ENCODE peak calls at places on chromosome 1, in seven cellular contexts. Y is NB4, U is MCF 10A, S is dorsolateral prefrontal cortex, G is fibroblast of lung, K is neural crest cell, O is fibroblast of villous mesenchyme. X is an unnamed sample.

GRCh38 chr1:67713071-67713806 is 28.2 kb downstream of the GADD45A start:
- DNase-seq in G (peak), S (no peak), O (peak), Y (peak), U (peak), K (no peak), X (peak)

GRCh38 chr1:59184506-59184905 is 112.4 kb upstream of the FGGY start:
- DNase-seq in O (no peak), Y (no peak), U (no peak), G (no peak), K (no peak), S (no peak), X (no peak)

GRCh38 chr1:54838565-54839180 is 37.5 kb upstream of the TTC22 start:
- DNase-seq in U (no peak), S (no peak), O (no peak), K (no peak), Y (no peak), G (no peak), X (no peak)

GRCh38 chr1:111399792-111400610 is 27.5 kb downstream of the OVGP1 start:
- DNase-seq in K (peak), O (peak), S (no peak), Y (peak), G (peak), U (peak), X (peak)

GRCh38 chr1:53619811-53620619 is 118.9 kb downstream of the GLIS1 start:
- DNase-seq in U (no peak), O (peak), Y (no peak), G (peak), S (peak), K (no peak), X (peak)

GRCh38 chr1:56377407-56377806 is 202.0 kb downstream of the PLPP3 start:
- DNase-seq in K (no peak), G (no peak), Y (no peak), U (no peak), O (no peak), S (no peak), X (no peak)

GRCh38 chr1:229557913-229558414 is 543 bp downstream of the ABCB10 start:
- DNase-seq in S (no peak), G (peak), O (peak), K (peak), Y (peak), U (peak), X (peak)

GRCh38 chr1:245418029-245418428 is 263.2 kb downstream of the KIF26B start:
- DNase-seq in O (no peak), U (no peak), G (no peak), K (no peak), Y (no peak), S (no peak), X (no peak)

GRCh38 chr1:36203554-36204346 is 20.5 kb upstream of the THRAP3 start:
- DNase-seq in S (peak), K (no peak), U (peak), Y (peak), G (peak), O (peak), X (peak)

GRCh38 chr1:183070923-183071618 is 47.9 kb downstream of the LAMC1 start:
- DNase-seq in G (peak), Y (peak), S (no peak), K (no peak), U (peak), O (peak), X (peak)

GRCh38 chr1:969260-969855 is 3.1 kb downstream of the PLEKHN1 start:
- DNase-seq in U (no peak), Y (no peak), S (no peak), O (no peak), K (no peak), G (no peak), X (no peak)

GRCh38 chr1:24355466-24355865 is 36.3 kb downstream of the GRHL3 start:
- DNase-seq in S (no peak), O (no peak), Y (no peak), U (no peak), K (no peak), G (no peak), X (no peak)

GRCh38 chr1:42306977-42307376 is 28.1 kb downstream of the FOXJ3 start:
- DNase-seq in Y (no peak), G (no peak), O (no peak), U (no peak), S (no peak), K (no peak), X (no peak)

GRCh38 chr1:161244888-161245287 is 6.9 kb upstream of the NR1I3 start:
- DNase-seq in G (no peak), S (no peak), K (no peak), U (peak), Y (no peak), O (no peak), X (no peak)

GRCh38 chr1:198937231-198938031 is 298.6 kb downstream of the PTPRC start:
- DNase-seq in S (peak), K (peak), Y (peak), U (peak), O (peak), G (peak), X (peak)

GRCh38 chr1:204885288-204885711 is 14.6 kb downstream of the NFASC start:
- DNase-seq in U (peak), G (no peak), K (no peak), S (peak), Y (no peak), O (no peak), X (peak)

GRCh38 chr1:112579801-112580510 is 39.0 kb downstream of the ST7L start:
- DNase-seq in U (no peak), S (no peak), K (no peak), G (peak), O (peak), Y (no peak), X (no peak)

GRCh38 chr1:110339427-110340206 is 440 bp downstream of the RBM15 start:
- DNase-seq in S (no peak), O (peak), K (no peak), Y (peak), U (peak), G (peak), X (peak)

GRCh38 chr1:151935154-151935553 is 25.8 kb upstream of the THEM4 start:
- DNase-seq in U (no peak), S (no peak), O (peak), Y (no peak), K (no peak), G (no peak), X (peak)

GRCh38 chr1:47416319-47417128 is 439 bp downstream of the FOXE3 start:
- DNase-seq in O (no peak), K (no peak), U (no peak), Y (no peak), S (no peak), G (no peak), X (no peak)

GRCh38 chr1:207892764-207893163 is 18.2 kb downstream of the CD34 start:
- DNase-seq in Y (no peak), S (no peak), U (no peak), G (no peak), O (no peak), K (no peak), X (peak)

GRCh38 chr1:52054496-52055065 is 410 bp downstream of the TXNDC12 start:
- DNase-seq in G (no peak), K (no peak), Y (peak), S (no peak), O (no peak), U (no peak), X (no peak)

GRCh38 chr1:195325181-195325580 is 1283.1 kb downstream of the KCNT2 start:
- DNase-seq in Y (no peak), S (peak), K (no peak), G (no peak), O (no peak), U (no peak), X (no peak)

GRCh38 chr1:225593414-225593813 is 59.5 kb downstream of the ENAH start:
- DNase-seq in G (no peak), S (no peak), U (no peak), K (no peak), O (no peak), Y (no peak), X (no peak)

GRCh38 chr1:6955357-6956154 is 170.3 kb downstream of the CAMTA1 start:
- DNase-seq in Y (no peak), U (no peak), G (no peak), K (no peak), S (no peak), O (no peak), X (no peak)

GRCh38 chr1:207064546-207064945 is 11.5 kb downstream of the PFKFB2 start:
- DNase-seq in Y (no peak), K (no peak), G (no peak), U (no peak), S (no peak), O (no peak), X (no peak)

GRCh38 chr1:199929556-199929955 is 98.0 kb upstream of the NR5A2 start:
- DNase-seq in U (no peak), K (no peak), G (no peak), S (no peak), O (no peak), Y (no peak), X (no peak)

GRCh38 chr1:114340906-114341698 is 169.9 kb downstream of the TRIM33 start:
- DNase-seq in K (no peak), G (no peak), O (no peak), S (no peak), U (no peak), Y (no peak), X (no peak)

GRCh38 chr1:178091986-178092745 is 1.7 kb upstream of the RASAL2 start:
- DNase-seq in S (no peak), U (no peak), G (no peak), K (no peak), Y (no peak), O (peak), X (peak)

GRCh38 chr1:55138740-55139283 is 76.4 kb downstream of the USP24 start:
- DNase-seq in S (no peak), U (no peak), K (no peak), Y (no peak), O (no peak), G (no peak), X (no peak)

GRCh38 chr1:240352769-240353168 is 259.2 kb downstream of the GREM2 start:
- DNase-seq in S (no peak), Y (peak), U (peak), K (no peak), G (no peak), O (peak), X (peak)

GRCh38 chr1:3710251-3710650 is 42.0 kb upstream of the CCDC27 start:
- DNase-seq in U (no peak), G (no peak), S (no peak), K (no peak), O (no peak), Y (no peak), X (no peak)

GRCh38 chr1:201309420-201309819 is 26.1 kb downstream of the PKP1 start:
- DNase-seq in O (peak), S (peak), Y (peak), K (peak), G (no peak), U (peak), X (peak)
- TF ChIP-seq CTCF in O (no peak), S (no peak), Y (peak), K (no peak), G (no peak), U (peak), X (no peak)

GRCh38 chr1:236753554-236753953 is 41.5 kb upstream of the MTR start:
- DNase-seq in O (peak), S (no peak), K (no peak), G (peak), Y (peak), U (peak), X (peak)
- TF ChIP-seq CTCF in O (peak), S (peak), K (peak), G (peak), Y (peak), U (peak), X (no peak)

DNA sequence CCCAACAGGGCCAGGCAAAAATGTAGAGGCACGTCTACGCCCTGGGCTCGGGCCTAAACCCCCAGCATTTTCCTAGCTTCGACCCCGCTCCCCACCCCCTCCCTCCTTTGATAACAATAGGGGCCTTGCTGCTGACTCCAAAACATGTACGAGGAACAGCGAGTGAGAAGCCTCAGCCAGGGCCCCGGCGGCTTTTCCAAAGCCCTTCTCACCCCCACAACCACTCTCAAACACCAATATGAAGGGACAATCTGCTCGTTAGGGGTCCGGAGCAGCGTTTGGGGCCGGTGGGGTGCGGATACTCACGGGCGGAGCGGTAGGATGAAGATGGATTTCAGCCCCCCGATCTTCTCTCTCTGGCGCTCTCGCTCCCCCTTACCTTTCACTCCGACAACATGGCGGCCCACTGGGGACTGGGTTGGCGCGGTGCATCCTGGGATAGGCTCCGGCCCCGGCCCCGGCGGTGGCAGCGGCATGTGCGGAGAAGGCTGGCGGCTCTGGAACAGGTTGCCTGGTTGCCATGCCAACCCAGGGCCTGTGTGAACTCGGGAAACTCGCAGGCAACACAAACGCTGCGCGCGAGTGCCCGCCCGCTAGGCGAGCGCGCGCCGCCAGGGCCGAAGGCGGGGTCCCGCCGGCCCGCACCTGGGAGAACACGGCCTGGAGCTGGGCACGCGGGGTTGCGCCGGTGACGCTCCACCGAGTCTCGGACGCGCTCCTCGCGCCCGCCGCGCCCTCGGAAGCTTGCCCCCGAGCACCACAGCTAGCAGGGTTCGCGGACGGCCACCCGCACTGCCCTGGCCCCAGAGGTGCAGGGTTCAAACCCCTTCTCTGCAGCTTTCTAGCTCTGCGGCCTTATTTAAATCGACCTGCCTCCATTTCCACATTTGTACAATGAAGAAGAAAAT is at the start of gene PUM1:
- DNase-seq in O (peak), U (peak), G (peak), S (peak), K (peak), Y (peak), X (peak)
- TF ChIP-seq CTCF in O (peak), U (no peak), G (no peak), S (peak), K (no peak), Y (no peak), X (no peak)

GRCh38 chr1:216945506-216946080 is 222.4 kb upstream of the ESRRG start:
- DNase-seq in U (no peak), Y (no peak), K (no peak), S (no peak), O (no peak), G (no peak), X (no peak)

GRCh38 chr1:216944864-216945505 is 221.8 kb upstream of the ESRRG start:
- DNase-seq in U (no peak), K (no peak), O (no peak), G (no peak), S (no peak), Y (no peak), X (no peak)
- TF ChIP-seq CTCF in U (no peak), K (no peak), O (no peak), G (no peak), S (peak), Y (no peak), X (no peak)

GRCh38 chr1:242189591-242189990 is 190.7 kb upstream of the MAP1LC3C start:
- DNase-seq in K (no peak), O (no peak), Y (peak), S (no peak), G (no peak), U (peak), X (no peak)
- TF ChIP-seq CTCF in K (no peak), O (no peak), Y (peak), S (no peak), G (no peak), U (peak), X (no peak)

DNA sequence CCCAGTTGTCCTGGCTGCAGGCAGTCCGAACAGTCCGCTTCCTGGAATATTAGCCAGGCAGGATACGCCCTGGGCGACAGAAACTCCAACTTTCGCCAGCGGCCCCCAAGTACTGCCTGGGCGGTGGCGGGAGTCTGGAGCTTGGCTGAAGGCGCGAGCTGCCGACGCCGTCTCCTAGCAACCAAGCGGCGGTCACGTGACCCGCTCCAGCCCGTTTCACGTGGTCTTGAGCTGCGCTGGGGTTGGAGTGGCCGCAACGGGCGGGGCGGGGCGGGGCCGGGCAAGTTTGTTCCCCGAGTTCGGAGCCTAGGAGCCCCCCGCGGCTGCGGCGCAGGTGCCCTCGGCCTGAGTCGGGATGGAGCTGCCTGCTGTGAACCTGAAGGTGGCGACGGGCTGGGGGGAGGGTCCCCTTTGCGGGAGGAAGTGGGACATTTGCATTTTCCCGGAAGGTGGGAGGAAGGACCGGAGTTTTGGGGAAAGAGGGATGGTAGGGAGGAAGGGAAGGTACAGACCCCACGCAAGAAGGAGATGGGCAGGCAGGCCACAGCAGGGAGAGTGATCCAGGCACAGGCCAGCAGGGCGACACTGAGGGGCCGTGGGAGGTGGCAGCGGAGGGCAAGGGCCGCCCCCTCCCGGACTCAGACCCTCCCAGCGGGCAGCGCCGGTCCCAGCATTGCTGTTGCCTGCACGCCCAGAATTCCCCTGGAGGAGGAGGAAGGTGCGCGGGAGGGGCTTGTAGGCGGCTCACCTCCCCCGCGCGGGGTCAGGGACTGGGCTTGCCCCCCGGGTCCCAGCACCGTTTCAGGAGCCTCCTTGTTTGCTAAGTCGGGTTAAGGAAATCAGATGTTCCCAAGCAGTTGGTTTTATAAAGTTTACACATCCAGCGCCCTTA is at the start of gene AGTRAP:
- DNase-seq in O (peak), G (peak), Y (peak), U (peak), K (peak), S (peak), X (peak)
- TF ChIP-seq CTCF in O (no peak), G (no peak), Y (no peak), U (no peak), K (peak), S (no peak), X (no peak)

GRCh38 chr1:100539836-100540536 is 2.0 kb downstream of the GPR88 start:
- DNase-seq in S (no peak), Y (peak), U (no peak), G (peak), K (peak), O (peak), X (peak)

GRCh38 chr1:100536031-100536430 is 1.9 kb upstream of the GPR88 start:
- DNase-seq in O (no peak), U (no peak), G (no peak), S (no peak), Y (no peak), K (no peak), X (no peak)

GRCh38 chr1:100542264-100542663 is 4.3 kb downstream of the GPR88 start:
- DNase-seq in U (no peak), Y (no peak), S (no peak), K (no peak), O (no peak), G (no peak), X (no peak)

GRCh38 chr1:100535264-100535663 is 2.7 kb upstream of the GPR88 start:
- DNase-seq in O (no peak), Y (peak), U (no peak), G (no peak), K (no peak), S (no peak), X (no peak)

GRCh38 chr1:100538935-100539835 is 1.2 kb downstream of the GPR88 start:
- DNase-seq in U (no peak), S (no peak), K (peak), Y (peak), O (no peak), G (no peak), X (no peak)
- TF ChIP-seq CTCF in U (no peak), S (no peak), K (peak), Y (no peak), O (peak), G (peak), X (peak)

DNA sequence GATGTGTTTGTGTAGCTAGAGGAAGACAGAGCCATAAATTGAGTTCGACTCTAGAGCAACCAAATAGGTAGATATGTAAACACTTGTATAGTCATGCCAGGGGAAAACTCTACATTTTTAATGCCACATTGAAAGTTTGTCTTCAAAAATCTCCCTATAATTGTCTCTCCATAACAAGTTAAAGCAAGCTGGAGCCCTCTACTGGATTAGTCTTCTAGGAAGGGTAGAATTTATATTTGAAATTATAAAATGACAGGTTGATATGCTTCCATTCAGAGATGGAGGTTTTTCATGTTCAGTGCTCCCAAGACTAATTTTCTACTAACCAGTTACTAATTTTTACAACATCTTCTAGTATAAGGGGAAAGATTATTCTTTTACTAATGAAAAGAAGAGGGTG is 13.1 kb upstream of the COL24A1 start:
- DNase-seq in O (no peak), Y (no peak), G (peak), U (no peak), S (no peak), K (no peak), X (no peak)
- TF ChIP-seq CTCF in O (no peak), Y (no peak), G (peak), U (no peak), S (no peak), K (no peak), X (peak)